ENCODE peak calls at places on chromosomes 1 and 21, in eight cellular contexts. K is dorsolateral prefrontal cortex, B is cardiac fibroblast, E is brain microvascular endothelial cell, A is glomerular endothelial cell, I is NCI-H748 treated with DMSO at 0.1 percent for 48 hours, G is GM12892, Q is hippocampal formation. X is an unnamed sample.

GRCh38 chr1:47181955-47182680 is 7.7 kb downstream of the PDZK1IP1 start:
- DNase-seq in K (no peak), B (peak; percentile 83), E (peak; percentile 20), A (no peak), I (no peak), G (no peak), Q (no peak), X (peak; percentile 5)

GRCh38 chr1:105793541-105794146 is 1262.8 kb upstream of the PRMT6 start:
- DNase-seq in K (no peak), B (peak; percentile 41), E (peak; percentile 39), A (no peak), I (peak; percentile 72), G (no peak), Q (peak; percentile 26), X (peak; percentile 46)

GRCh38 chr1:43548285-43549271 is 17.9 kb downstream of the PTPRF start:
- DNase-seq in K (no peak), B (peak; percentile 7), E (no peak), A (no peak), I (no peak), G (no peak), Q (no peak), X (no peak)

GRCh38 chr1:116019653-116020253 is 43.4 kb downstream of the SLC22A15 start:
- DNase-seq in K (no peak), B (no peak), E (no peak), A (no peak), I (no peak), G (no peak), Q (no peak), X (no peak)

GRCh38 chr1:8182034-8182761 is 135.7 kb upstream of the SLC45A1 start:
- DNase-seq in K (no peak), B (peak; percentile 97), E (peak; percentile 97), A (peak; percentile 93), I (no peak), G (no peak), Q (no peak), X (no peak)

GRCh38 chr1:74392186-74392585 is 120.2 kb downstream of the LRRC53 start:
- DNase-seq in K (no peak), B (no peak), E (no peak), A (no peak), I (no peak), G (no peak), Q (no peak), X (no peak)

GRCh38 chr1:39876136-39876535 is 7.2 kb downstream of the TRIT1 start:
- DNase-seq in K (no peak), B (no peak), E (no peak), A (no peak), I (no peak), G (no peak), Q (no peak), X (no peak)

GRCh38 chr1:108121361-108122143 is 78.6 kb downstream of the SLC25A24 start:
- DNase-seq in K (no peak), B (peak; percentile 44), E (peak; percentile 16), A (no peak), I (no peak), G (no peak), Q (no peak), X (no peak)

GRCh38 chr1:30085814-30086770 is 637.3 kb downstream of the MATN1 start:
- DNase-seq in K (no peak), B (no peak), E (peak; percentile 26), A (no peak), I (no peak), G (peak; percentile 46), Q (no peak), X (peak; percentile 76)

GRCh38 chr1:202086579-202087350 is 36.0 kb upstream of the GPR37L1 start:
- DNase-seq in K (no peak), B (no peak), E (no peak), A (no peak), I (peak; percentile 40), G (no peak), Q (no peak), X (peak; percentile 24)

GRCh38 chr1:183876284-183876683 is 71.4 kb downstream of the RGL1 start:
- DNase-seq in K (no peak), B (no peak), E (no peak), A (no peak), I (no peak), G (no peak), Q (no peak), X (no peak)

GRCh38 chr1:6614019-6614952 is 755 bp downstream of the PHF13 start:
- DNase-seq in K (no peak), B (no peak), E (no peak), A (no peak), I (no peak), G (peak; percentile 89), Q (no peak), X (peak; percentile 80)

GRCh38 chr1:118783095-118783758 is 204.9 kb downstream of the TBX15 start:
- DNase-seq in K (no peak), B (no peak), E (no peak), A (no peak), I (peak; percentile 35), G (no peak), Q (no peak), X (no peak)

GRCh38 chr1:243323481-243323880 is 67.6 kb downstream of the SDCCAG8 start:
- DNase-seq in K (no peak), B (peak; percentile 26), E (no peak), A (no peak), I (no peak), G (no peak), Q (no peak), X (no peak)

GRCh38 chr1:104630567-104630966 is 880.9 kb downstream of the AMY1C start:
- DNase-seq in K (no peak), B (no peak), E (no peak), A (no peak), I (no peak), G (no peak), Q (no peak), X (no peak)

GRCh38 chr1:224623743-224624333 is 7.7 kb downstream of the CNIH3 start:
- DNase-seq in K (no peak), B (peak; percentile 90), E (peak; percentile 96), A (peak; percentile 45), I (no peak), G (peak; percentile 29), Q (no peak), X (no peak)

GRCh38 chr1:83011270-83011669 is 987.7 kb downstream of the TTLL7 start:
- DNase-seq in K (no peak), B (no peak), E (no peak), A (no peak), I (peak; percentile 24), G (no peak), Q (no peak), X (no peak)

GRCh38 chr1:47827032-47827585 is 170.1 kb downstream of the TRABD2B start:
- DNase-seq in K (no peak), B (no peak), E (no peak), A (no peak), I (no peak), G (no peak), Q (no peak), X (no peak)

GRCh38 chr1:30527511-30528140 is 195.8 kb downstream of the MATN1 start:
- DNase-seq in K (no peak), B (no peak), E (no peak), A (no peak), I (no peak), G (no peak), Q (no peak), X (no peak)

GRCh38 chr21:44930543-44930981 is 9.3 kb upstream of the SLX9 start:
- DNase-seq in K (no peak), B (peak; percentile 49), E (no peak), A (no peak), I (no peak), G (no peak), Q (no peak), X (no peak)

GRCh38 chr1:17011439-17012307 is at the start of gene ATP13A2:
- DNase-seq in K (peak; percentile 81), B (peak; percentile 56), E (peak; percentile 43), A (no peak), I (peak; percentile 52), G (peak; percentile 89), Q (peak; percentile 67), X (peak; percentile 96)

GRCh38 chr1:17717595-17717994 is 37.5 kb upstream of the ACTL8 start:
- DNase-seq in K (no peak), B (no peak), E (no peak), A (no peak), I (no peak), G (no peak), Q (no peak), X (no peak)

GRCh38 chr1:109759513-109760334 is 4.0 kb downstream of the EPS8L3 start:
- DNase-seq in K (no peak), B (no peak), E (no peak), A (no peak), I (no peak), G (no peak), Q (no peak), X (no peak)

GRCh38 chr1:59229138-59229537 is 67.8 kb upstream of the FGGY start:
- DNase-seq in K (no peak), B (peak; percentile 67), E (no peak), A (no peak), I (no peak), G (no peak), Q (no peak), X (no peak)

GRCh38 chr1:7783178-7783711 is 846 bp upstream of the PER3 start:
- DNase-seq in K (peak; percentile 62), B (peak; percentile 36), E (peak; percentile 4), A (no peak), I (peak; percentile 42), G (peak; percentile 52), Q (peak; percentile 56), X (peak; percentile 77)

GRCh38 chr1:224730540-224730939 is 114.4 kb downstream of the CNIH3 start:
- DNase-seq in K (no peak), B (no peak), E (no peak), A (no peak), I (no peak), G (no peak), Q (no peak), X (no peak)

GRCh38 chr1:216894499-216894898 is 171.3 kb upstream of the ESRRG start:
- DNase-seq in K (no peak), B (no peak), E (no peak), A (no peak), I (no peak), G (no peak), Q (no peak), X (no peak)

GRCh38 chr1:77762072-77762476 is 2.4 kb upstream of the USP33 start:
- DNase-seq in K (no peak), B (peak; percentile 89), E (peak; percentile 61), A (no peak), I (no peak), G (no peak), Q (no peak), X (no peak)

GRCh38 chr1:58209578-58209977 is 336.9 kb downstream of the OMA1 start:
- DNase-seq in K (no peak), B (no peak), E (no peak), A (no peak), I (no peak), G (no peak), Q (no peak), X (no peak)

GRCh38 chr1:156119503-156120209 is 5.1 kb downstream of the LMNA start:
- DNase-seq in K (no peak), B (peak; percentile 74), E (peak; percentile 78), A (no peak), I (no peak), G (no peak), Q (peak; percentile 17), X (no peak)

GRCh38 chr1:182143825-182144661 is 82.5 kb upstream of the ZNF648 start:
- DNase-seq in K (no peak), B (peak; percentile 18), E (no peak), A (no peak), I (no peak), G (no peak), Q (peak; percentile 90), X (no peak)

GRCh38 chr1:57683037-57683928 is 259.4 kb upstream of the DAB1 start:
- DNase-seq in K (no peak), B (no peak), E (no peak), A (no peak), I (no peak), G (no peak), Q (no peak), X (no peak)

GRCh38 chr1:90550616-90551406 is 166.3 kb downstream of the BARHL2 start:
- DNase-seq in K (no peak), B (no peak), E (no peak), A (no peak), I (no peak), G (no peak), Q (no peak), X (no peak)

GRCh38 chr1:44031051-44031899 is at the start of gene SLC6A9:
- DNase-seq in K (no peak), B (peak; percentile 80), E (peak; percentile 63), A (no peak), I (no peak), G (no peak), Q (no peak), X (peak; percentile 51)